ENCODE peak calls at places on chromosomes 5 and 9, in seven cellular contexts. M is A549, N is K562, C is HepG2, D is GM12878, Q is HCT116, B is IMR-90. U is an unnamed sample.

GRCh38 chr5:138724470-138725146 is 28.6 kb upstream of the CTNNA1 start:
- DNase-seq in M (no peak), N (no peak), D (no peak), C (no peak), Q (no peak), B (no peak), U (peak; percentile 53)

GRCh38 chr9:86766912-86767311 is 180.4 kb downstream of the GAS1 start:
- DNase-seq in N (no peak), D (no peak), C (peak; percentile 13), Q (peak; percentile 75), B (peak; percentile 89), M (no peak), U (no peak)

GRCh38 chr9:70563437-70564204 is 149.2 kb upstream of the KLF9 start:
- DNase-seq in N (no peak), M (no peak), C (no peak), B (peak; percentile 76), D (peak; percentile 83), Q (no peak), U (no peak)

GRCh38 chr9:36292641-36293040 is 34.4 kb upstream of the GNE start:
- DNase-seq in M (no peak), N (no peak), Q (no peak), D (no peak), B (no peak), C (no peak), U (no peak)

GRCh38 chr9:119273325-119273904 is 95.8 kb downstream of the BRINP1 start:
- DNase-seq in M (no peak), Q (no peak), N (no peak), C (no peak), D (no peak), B (no peak), U (no peak)

GRCh38 chr5:40518511-40518917 is 161.2 kb upstream of the PTGER4 start:
- DNase-seq in D (no peak), C (no peak), M (peak; percentile 57), Q (peak; percentile 56), N (no peak), B (peak; percentile 76), U (no peak)

GRCh38 chr5:162558120-162558519 is 490.5 kb downstream of the GABRG2 start:
- DNase-seq in M (no peak), B (no peak), C (no peak), N (no peak), D (no peak), Q (no peak), U (no peak)

GRCh38 chr5:53917095-53917494 is 356.7 kb downstream of the NDUFS4 start:
- DNase-seq in B (peak; percentile 63), D (no peak), C (no peak), M (peak; percentile 18), N (peak; percentile 14), Q (no peak), U (no peak)

GRCh38 chr5:62284946-62285891 is 20.8 kb upstream of the KIF2A start:
- DNase-seq in C (no peak), N (peak; percentile 68), Q (no peak), B (no peak), M (no peak), D (peak; percentile 71), U (no peak)

GRCh38 chr5:98428806-98429205 is 344.7 kb upstream of the RGMB start:
- DNase-seq in N (no peak), D (peak; percentile 8), M (no peak), B (peak; percentile 54), C (no peak), Q (no peak), U (no peak)

GRCh38 chr9:128218518-128219389 is 15.6 kb downstream of the DNM1 start:
- DNase-seq in M (peak; percentile 97), Q (peak; percentile 98), C (peak; percentile 62), B (peak; percentile 55), D (peak; percentile 83), N (peak; percentile 100), U (peak; percentile 97)

GRCh38 chr5:61840354-61840753 is 465.7 kb upstream of the KIF2A start:
- DNase-seq in C (no peak), N (no peak), B (no peak), Q (no peak), M (peak; percentile 11), D (no peak), U (no peak)

GRCh38 chr9:110427497-110428104 is 89.9 kb upstream of the TXNDC8 start:
- DNase-seq in M (peak; percentile 60), B (peak; percentile 28), C (peak; percentile 18), Q (peak; percentile 42), D (no peak), N (peak; percentile 33), U (peak; percentile 79)

GRCh38 chr5:54325272-54325609 is 14.9 kb upstream of the ARL15 start:
- DNase-seq in Q (no peak), M (no peak), B (no peak), N (no peak), C (no peak), D (no peak), U (no peak)

GRCh38 chr9:12702160-12702758 is 9.1 kb downstream of the TYRP1 start:
- DNase-seq in M (peak; percentile 72), Q (peak; percentile 56), C (peak; percentile 3), D (no peak), N (no peak), B (peak; percentile 70), U (peak; percentile 25)

GRCh38 chr9:136671646-136672430 is 9.1 kb downstream of the EGFL7 start:
- DNase-seq in C (no peak), N (peak; percentile 68), B (no peak), D (no peak), Q (no peak), M (no peak), U (no peak)

DNA sequence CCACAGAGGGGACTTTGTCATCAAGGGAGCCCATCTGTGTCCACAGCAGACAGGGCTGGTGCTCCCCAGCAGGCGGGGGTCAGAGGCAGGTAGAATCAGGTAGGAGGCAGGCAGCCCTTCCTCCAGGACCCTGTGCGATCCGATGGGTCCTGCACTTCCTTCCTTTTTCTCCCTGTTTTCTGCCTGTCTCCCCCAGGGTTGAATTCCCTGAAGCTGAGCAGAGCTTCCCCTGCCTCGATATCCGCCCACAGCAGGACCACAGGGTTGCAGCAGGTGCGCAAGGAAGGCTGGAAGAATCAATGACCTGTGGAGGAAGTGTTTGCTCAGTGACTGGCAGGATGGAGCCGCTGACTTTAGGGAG is 69.2 kb downstream of the MRPL36 start:
- DNase-seq in Q (no peak), C (no peak), N (no peak), B (no peak), M (no peak), D (no peak), U (peak; percentile 36)
- TF ChIP-seq CEBPB in Q (no peak), C (no peak), N (no peak), B (no peak), M (no peak), D (no peak), U (no peak)

DNA sequence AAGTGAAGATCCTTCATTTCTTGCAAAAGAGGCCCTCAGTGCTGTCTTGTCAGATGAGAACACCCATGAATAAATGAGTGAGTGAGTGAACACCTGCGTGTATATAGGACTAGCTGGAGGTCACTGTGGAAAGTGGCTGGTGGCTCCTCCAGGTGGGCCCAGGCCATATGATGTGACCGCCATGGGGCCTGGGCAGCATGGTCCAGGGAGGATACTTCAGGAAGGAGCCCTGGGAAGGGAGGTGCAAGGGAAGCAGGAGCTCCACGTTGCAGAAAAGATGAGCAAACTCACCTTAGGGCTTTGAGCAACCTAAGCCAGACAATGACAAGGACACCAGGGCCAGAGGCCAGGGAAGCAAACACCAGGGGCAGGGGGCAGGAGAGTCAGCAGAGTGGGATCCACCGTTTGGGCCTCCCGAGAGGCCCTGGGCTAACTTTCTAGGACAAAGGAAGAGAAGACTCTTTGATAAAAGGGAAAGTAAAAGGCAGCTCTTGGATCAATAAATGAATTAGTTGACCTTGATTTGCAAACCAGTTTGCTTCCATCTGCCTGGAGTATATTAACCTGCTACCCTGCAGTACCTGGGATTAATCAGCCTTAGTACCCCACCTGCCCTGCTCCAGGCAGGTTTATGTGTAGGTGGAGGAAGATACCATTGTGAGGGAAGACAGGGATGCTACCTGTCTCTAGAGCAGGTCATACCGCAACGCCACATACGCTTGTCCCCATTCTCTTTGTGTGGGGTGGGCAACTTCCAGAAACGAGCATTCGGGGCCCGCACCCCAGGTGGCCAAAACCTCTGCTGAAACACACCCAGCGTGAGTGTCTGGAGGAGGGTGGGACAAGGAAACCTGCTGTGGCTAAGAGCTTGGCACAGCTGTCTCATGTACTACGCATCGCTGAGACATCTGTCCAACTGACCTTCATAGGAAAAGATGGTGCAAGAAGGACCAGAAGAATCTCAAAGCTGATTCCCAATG is 51.4 kb upstream of the OLFM1 start:
- DNase-seq in D (no peak), B (no peak), M (no peak), C (no peak), N (no peak), Q (no peak), U (no peak)
- TF ChIP-seq CEBPB in D (no peak), B (no peak), M (no peak), C (no peak), N (no peak), Q (no peak), U (no peak)

GRCh38 chr5:77847129-77847460 is 71.0 kb upstream of the TBCA start:
- DNase-seq in C (no peak), B (no peak), Q (no peak), M (no peak), D (no peak), N (no peak), U (no peak)

GRCh38 chr5:77845273-77845646 is 69.1 kb upstream of the TBCA start:
- DNase-seq in N (no peak), Q (no peak), D (no peak), M (no peak), B (no peak), C (no peak), U (no peak)

GRCh38 chr5:77849308-77849900 is 73.3 kb upstream of the TBCA start:
- DNase-seq in M (no peak), C (no peak), D (no peak), Q (no peak), N (no peak), B (no peak), U (no peak)

GRCh38 chr5:77846422-77847128 is 70.4 kb upstream of the TBCA start:
- DNase-seq in B (no peak), D (no peak), M (no peak), N (no peak), C (no peak), Q (no peak), U (no peak)

DNA sequence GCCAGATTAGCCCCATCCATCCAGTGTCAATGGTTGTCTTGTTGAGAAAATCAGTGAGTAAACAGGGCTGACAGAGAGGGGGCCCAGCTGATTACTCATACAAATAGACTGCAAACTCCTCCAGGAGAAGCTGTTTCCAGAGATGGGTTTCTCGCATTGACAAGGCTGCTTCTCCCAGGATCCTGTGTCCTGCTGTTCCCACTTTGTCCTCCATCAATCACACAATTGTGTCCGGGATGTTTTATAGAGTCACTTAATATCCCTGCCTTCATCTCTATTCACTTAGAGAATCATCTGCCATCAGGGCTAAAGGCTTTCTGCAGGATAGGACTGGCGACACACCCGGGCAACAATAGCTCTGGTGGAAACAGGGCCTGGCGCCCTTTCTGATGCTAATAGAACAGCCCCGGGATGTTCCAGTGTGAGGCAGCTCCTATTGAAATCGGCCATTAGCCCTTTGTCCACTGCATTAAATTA is 71.7 kb upstream of the TBCA start:
- DNase-seq in N (no peak), Q (no peak), M (no peak), B (no peak), C (no peak), D (no peak), U (no peak)
- TF ChIP-seq CEBPB in N (no peak), Q (no peak), M (no peak), B (no peak), C (no peak), D (no peak), U (no peak)

DNA sequence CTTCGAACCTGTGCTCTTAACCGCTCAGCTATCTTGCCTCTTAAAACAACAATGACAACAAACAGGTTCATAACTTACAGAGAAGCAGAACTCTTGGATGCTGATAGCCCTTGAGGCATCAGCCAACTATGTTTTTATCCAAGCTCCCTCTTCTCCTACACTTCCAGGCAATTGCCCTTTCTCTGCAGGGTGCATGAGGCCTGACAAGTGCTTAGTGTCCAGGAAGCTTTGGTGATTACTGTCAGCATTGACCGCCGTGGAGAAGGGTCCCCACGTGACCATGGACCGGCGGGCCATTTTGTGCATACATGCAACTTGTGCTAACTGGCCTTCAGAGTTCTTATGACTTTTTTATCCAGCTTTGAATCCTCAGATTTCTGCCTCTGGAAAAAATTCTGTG is 71.2 kb downstream of the ADCY2 start:
- DNase-seq in M (no peak), D (no peak), N (no peak), C (no peak), B (no peak), Q (no peak), U (no peak)
- TF ChIP-seq CEBPB in M (no peak), D (no peak), N (no peak), C (no peak), B (no peak), Q (no peak), U (no peak)

U was measured in H1.